ENCODE peak calls at places on chromosomes 3 and 15, in four cellular contexts. One of them, this sample, is unnamed.

GRCh38 chr15:67120839-67121540 is 55.6 kb downstream of the SMAD3 start:
- DNase-seq in K562: peak; percentile 57
- DNase-seq in HCT116: no peak
- DNase-seq in HepG2: no peak
- DNase-seq in this sample: no peak

GRCh38 chr15:57619746-57620145 is 28.0 kb downstream of the MYZAP start:
- DNase-seq in K562: no peak
- DNase-seq in HCT116: no peak
- DNase-seq in HepG2: no peak
- DNase-seq in this sample: no peak

GRCh38 chr3:183099026-183099837 is at the start of gene MCCC1:
- DNase-seq in K562: peak; percentile 98
- DNase-seq in HCT116: peak; percentile 98
- DNase-seq in HepG2: peak; percentile 96
- DNase-seq in this sample: peak; percentile 95

GRCh38 chr3:43728476-43728875 is 37.7 kb downstream of the ABHD5 start:
- DNase-seq in K562: no peak
- DNase-seq in HCT116: no peak
- DNase-seq in HepG2: no peak
- DNase-seq in this sample: no peak

GRCh38 chr3:63508305-63508704 is 144.2 kb upstream of the SNTN start:
- DNase-seq in K562: peak; percentile 7
- DNase-seq in HCT116: no peak
- DNase-seq in HepG2: no peak
- DNase-seq in this sample: no peak

GRCh38 chr3:52606373-52607085 is 70.1 kb downstream of the UQCC5 start:
- DNase-seq in K562: peak; percentile 5
- DNase-seq in HCT116: peak; percentile 89
- DNase-seq in HepG2: peak; percentile 67
- DNase-seq in this sample: peak; percentile 47

GRCh38 chr3:59809016-59809415 is 759.2 kb upstream of the CFAP20DC start:
- DNase-seq in K562: no peak
- DNase-seq in HCT116: no peak
- DNase-seq in HepG2: no peak
- DNase-seq in this sample: no peak

GRCh38 chr3:148214695-148215094 is 483.0 kb upstream of the AGTR1 start:
- DNase-seq in K562: no peak
- DNase-seq in HCT116: no peak
- DNase-seq in HepG2: no peak
- DNase-seq in this sample: no peak

GRCh38 chr3:150370129-150370602 is 37.9 kb upstream of the TSC22D2 start:
- DNase-seq in K562: peak; percentile 44
- DNase-seq in HCT116: peak; percentile 92
- DNase-seq in HepG2: peak; percentile 24
- DNase-seq in this sample: peak; percentile 99

GRCh38 chr3:38617586-38617985 is 31.9 kb downstream of the SCN5A start:
- DNase-seq in K562: no peak
- DNase-seq in HCT116: no peak
- DNase-seq in HepG2: no peak
- DNase-seq in this sample: no peak

DNA sequence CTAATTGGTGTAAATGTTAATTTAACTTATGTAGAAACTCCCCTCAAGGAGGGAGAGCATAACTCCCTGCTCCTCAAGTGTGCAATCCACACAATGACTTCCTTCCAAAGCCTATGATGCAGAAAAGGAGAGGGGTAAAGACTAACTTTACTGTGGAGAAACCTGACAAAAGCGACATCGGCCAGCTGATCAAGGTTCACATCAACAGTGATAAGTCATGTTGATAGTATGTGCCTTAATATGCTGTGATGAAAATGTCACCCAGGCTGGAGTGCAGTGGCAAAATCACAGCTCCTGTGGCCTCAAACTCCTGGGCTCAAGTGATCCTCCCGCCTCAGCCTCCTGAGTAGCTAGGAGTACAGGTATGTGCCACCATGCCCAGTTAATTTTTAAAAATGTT is 76.5 kb downstream of the TFDP2 start:
- DNase-seq in K562: no peak
- DNase-seq in HCT116: no peak
- DNase-seq in HepG2: no peak
- DNase-seq in this sample: no peak
- TF ChIP-seq TCF7L2 in K562: no peak
- TF ChIP-seq TCF7L2 in HCT116: no peak
- TF ChIP-seq TCF7L2 in HepG2: no peak
- TF ChIP-seq TCF7L2 in this sample: no peak

DNA sequence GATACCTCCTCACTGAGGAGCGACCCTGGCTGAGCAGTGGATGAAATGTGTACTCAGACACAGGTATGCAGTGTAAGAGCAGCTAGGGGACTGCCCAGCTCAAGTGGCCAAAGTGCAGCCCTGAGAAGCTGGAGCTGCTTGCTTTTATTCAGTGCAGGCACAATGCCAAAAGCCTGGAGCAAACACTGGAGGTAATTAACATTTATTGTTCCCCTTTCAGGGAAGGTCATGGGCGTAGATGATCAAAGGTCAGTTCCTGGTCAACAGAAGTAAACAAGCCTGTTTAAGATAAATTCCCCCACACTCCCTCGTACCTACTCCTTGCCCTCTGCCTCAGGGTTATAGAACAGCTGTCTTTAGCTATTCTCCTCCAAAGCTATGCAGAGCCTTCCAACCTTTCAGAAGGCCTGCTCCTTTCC is 17.5 kb downstream of the PLA2G4F start:
- DNase-seq in K562: no peak
- DNase-seq in HCT116: no peak
- DNase-seq in HepG2: peak; percentile 93
- DNase-seq in this sample: no peak
- TF ChIP-seq REST in K562: no peak
- TF ChIP-seq REST in HCT116: no peak
- TF ChIP-seq REST in HepG2: no peak
- TF ChIP-seq REST in this sample: no peak

GRCh38 chr15:71142780-71143179 is 27.5 kb downstream of the THSD4 start:
- DNase-seq in K562: no peak
- DNase-seq in HCT116: no peak
- DNase-seq in HepG2: no peak
- DNase-seq in this sample: no peak
- H3K27ac ChIP-seq in K562: no peak overlapping the region
- H3K27ac ChIP-seq in HCT116: no peak overlapping the region
- H3K27ac ChIP-seq in HepG2: no peak overlapping the region
- H3K27ac ChIP-seq in this sample: no peak overlapping the region

GRCh38 chr3:31378226-31378625 is 154.5 kb upstream of the STT3B start:
- DNase-seq in K562: no peak
- DNase-seq in HCT116: no peak
- DNase-seq in HepG2: no peak
- DNase-seq in this sample: no peak
- TF ChIP-seq TCF7L2 in K562: no peak
- TF ChIP-seq TCF7L2 in HCT116: no peak
- TF ChIP-seq TCF7L2 in HepG2: no peak
- TF ChIP-seq TCF7L2 in this sample: no peak

GRCh38 chr3:146544013-146544928 is at the start of gene PLSCR1:
- DNase-seq in K562: peak; percentile 95
- DNase-seq in HCT116: peak; percentile 93
- DNase-seq in HepG2: peak; percentile 81
- DNase-seq in this sample: peak; percentile 83
- TF ChIP-seq REST in K562: peak; percentile 43
- TF ChIP-seq REST in HCT116: no peak
- TF ChIP-seq REST in HepG2: peak; percentile 69
- TF ChIP-seq REST in this sample: no peak

DNA sequence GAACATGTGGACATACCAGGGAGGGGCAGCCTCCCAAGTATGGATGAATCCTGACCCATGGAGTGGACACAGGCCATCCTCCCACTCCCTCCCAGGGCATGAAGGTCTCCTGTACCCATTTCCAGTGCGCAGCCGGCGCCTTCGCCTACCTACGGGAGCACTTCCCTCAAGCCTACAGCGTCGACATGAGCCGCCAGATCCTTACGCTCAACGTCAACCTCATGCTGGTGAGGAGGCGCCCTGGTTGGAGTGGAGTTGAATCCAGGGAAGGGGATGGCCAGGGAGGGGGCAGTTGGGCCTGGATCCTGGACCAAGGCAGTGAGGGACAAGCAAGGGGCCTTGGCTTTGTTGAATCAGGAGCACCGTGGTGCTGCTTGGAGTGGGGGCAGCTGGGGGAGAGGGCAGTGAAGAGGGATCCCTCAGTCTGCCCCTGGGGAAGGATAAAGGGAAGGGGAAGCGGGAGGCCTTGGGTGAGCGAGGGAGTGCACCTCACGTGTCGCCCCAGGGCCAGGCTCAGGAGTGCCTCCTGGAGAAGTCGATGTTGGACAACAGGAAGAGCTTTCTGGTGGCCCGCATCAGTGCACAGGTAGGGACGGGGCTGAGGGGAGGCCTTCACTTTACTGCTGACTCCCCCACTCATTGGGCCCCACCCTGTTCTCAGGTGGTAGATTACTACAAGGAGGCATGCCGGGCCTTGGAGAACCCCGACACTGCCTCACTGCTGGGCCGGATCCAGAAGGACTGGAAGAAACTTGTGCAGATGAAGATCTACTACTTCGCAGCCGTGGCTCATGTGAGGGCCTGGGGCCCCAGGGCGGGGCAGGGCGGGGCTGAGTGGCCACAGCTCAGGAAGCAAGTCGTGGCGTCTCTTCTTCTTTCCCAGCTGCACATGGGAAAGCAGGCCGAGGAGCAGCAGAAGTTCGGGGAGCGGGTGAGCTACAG is 25.3 kb downstream of the PTPN23 start:
- DNase-seq in K562: peak; percentile 86
- DNase-seq in HCT116: no peak
- DNase-seq in HepG2: no peak
- DNase-seq in this sample: no peak
- H3K27ac ChIP-seq in K562: peak overlapping the region; percentile 48
- H3K27ac ChIP-seq in HCT116: no peak overlapping the region
- H3K27ac ChIP-seq in HepG2: no peak overlapping the region
- H3K27ac ChIP-seq in this sample: no peak overlapping the region

DNA sequence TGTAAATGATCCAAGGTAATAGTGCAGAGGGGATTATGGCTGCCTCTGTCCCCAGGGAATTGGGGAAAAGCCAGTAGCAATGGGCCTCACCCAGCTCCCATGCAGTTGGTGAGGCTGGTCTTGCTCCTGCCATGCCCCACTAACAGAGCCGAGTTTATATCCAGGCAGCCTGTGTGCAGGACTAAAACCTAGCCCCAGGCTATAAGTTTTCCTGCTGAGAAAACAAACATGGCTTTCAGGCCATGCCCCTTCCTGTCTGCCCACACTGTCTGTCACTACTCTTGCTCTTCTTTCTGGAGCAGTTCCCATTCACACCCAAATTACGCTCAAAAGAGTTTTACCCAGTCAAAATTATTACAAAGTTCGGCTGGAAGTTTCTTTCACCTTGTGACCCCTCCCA is 73.5 kb upstream of the SPATA16 start:
- DNase-seq in K562: no peak
- DNase-seq in HCT116: no peak
- DNase-seq in HepG2: no peak
- DNase-seq in this sample: no peak
- TF ChIP-seq TCF7L2 in K562: no peak
- TF ChIP-seq TCF7L2 in HCT116: no peak
- TF ChIP-seq TCF7L2 in HepG2: no peak
- TF ChIP-seq TCF7L2 in this sample: no peak

GRCh38 chr15:96199111-96199510 is 131.4 kb upstream of the NR2F2 start:
- DNase-seq in K562: no peak
- DNase-seq in HCT116: no peak
- DNase-seq in HepG2: no peak
- DNase-seq in this sample: no peak
- TF ChIP-seq REST in K562: no peak
- TF ChIP-seq REST in HCT116: no peak
- TF ChIP-seq REST in HepG2: no peak
- TF ChIP-seq REST in this sample: no peak

This sample was measured in Panc1.